ENCODE peak calls at places on chromosomes 7 and 10, in six cellular contexts. M, O, V, A, S and R are unnamed samples.

GRCh38 chr7:63012633-63013183 is 985.9 kb upstream of the ZNF722 start:
- DNase-seq in S (no peak), O (no peak), M (no peak), V (no peak), A (no peak), R (no peak)

GRCh38 chr7:93515144-93515543 is 59.4 kb downstream of the CALCR start:
- DNase-seq in S (no peak), A (no peak), V (peak), O (no peak), M (no peak), R (no peak)

GRCh38 chr10:122494833-122495232 is 33.5 kb downstream of the HTRA1 start:
- DNase-seq in O (no peak), A (no peak), S (no peak), V (peak), M (peak), R (no peak)

GRCh38 chr10:119270893-119271361 is 63.6 kb downstream of the GRK5 start:
- DNase-seq in M (peak), A (peak), O (no peak), S (no peak), V (no peak), R (no peak)

GRCh38 chr10:92923416-92923815 is 75.1 kb downstream of the EXOC6 start:
- DNase-seq in V (no peak), O (no peak), M (peak), S (no peak), A (no peak), R (no peak)

GRCh38 chr10:22821501-22821900 is 106.4 kb upstream of the ARMC3 start:
- DNase-seq in V (peak), S (no peak), M (peak), O (no peak), A (no peak), R (no peak)

GRCh38 chr7:10036693-10037092 is 937.0 kb upstream of the PHF14 start:
- DNase-seq in S (no peak), V (no peak), O (no peak), A (no peak), M (no peak), R (no peak)

GRCh38 chr10:107611101-107611500 is 446.6 kb upstream of the SORCS1 start:
- DNase-seq in M (no peak), O (no peak), A (no peak), S (no peak), V (no peak), R (no peak)

GRCh38 chr7:36985866-36986402 is 261.6 kb upstream of the AOAH start:
- DNase-seq in O (no peak), A (no peak), V (no peak), M (no peak), S (no peak), R (no peak)

GRCh38 chr10:71780722-71781121 is 7.4 kb upstream of the VSIR start:
- DNase-seq in M (no peak), S (no peak), V (no peak), A (no peak), O (no peak), R (no peak)
- H4K91ac ChIP-seq in M (no peak), S (no peak), V (no peak), A (no peak), O (no peak), R (no peak)

GRCh38 chr10:8332730-8333111 is 278.2 kb downstream of the GATA3 start:
- DNase-seq in M (no peak), O (no peak), A (no peak), V (no peak), S (no peak), R (no peak)
- H4K91ac ChIP-seq in M (no peak), O (no peak), A (no peak), V (no peak), S (no peak), R (no peak)

DNA sequence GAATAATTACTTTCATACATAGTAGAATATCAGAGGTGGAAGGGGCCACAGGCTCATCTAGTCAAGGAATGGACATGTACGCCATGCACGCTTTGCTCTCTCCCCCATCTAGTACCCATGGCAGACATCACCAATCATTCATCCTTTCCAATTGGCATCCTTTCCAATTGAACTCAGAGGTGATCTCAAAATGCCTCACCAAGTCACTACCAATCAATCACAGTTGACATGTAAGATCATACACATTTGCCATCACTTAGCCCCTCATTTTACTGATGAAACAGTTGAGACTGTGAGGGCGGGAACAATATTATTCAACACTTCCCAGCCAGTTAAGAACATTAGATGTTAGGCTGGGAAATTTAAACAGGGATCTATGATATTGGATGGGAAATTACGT is 308.4 kb downstream of the FGFR2 start:
- DNase-seq in O (no peak), A (no peak), M (no peak), V (no peak), S (no peak), R (no peak)
- H4K91ac ChIP-seq in O (no peak), A (no peak), M (no peak), V (no peak), S (peak), R (no peak)

DNA sequence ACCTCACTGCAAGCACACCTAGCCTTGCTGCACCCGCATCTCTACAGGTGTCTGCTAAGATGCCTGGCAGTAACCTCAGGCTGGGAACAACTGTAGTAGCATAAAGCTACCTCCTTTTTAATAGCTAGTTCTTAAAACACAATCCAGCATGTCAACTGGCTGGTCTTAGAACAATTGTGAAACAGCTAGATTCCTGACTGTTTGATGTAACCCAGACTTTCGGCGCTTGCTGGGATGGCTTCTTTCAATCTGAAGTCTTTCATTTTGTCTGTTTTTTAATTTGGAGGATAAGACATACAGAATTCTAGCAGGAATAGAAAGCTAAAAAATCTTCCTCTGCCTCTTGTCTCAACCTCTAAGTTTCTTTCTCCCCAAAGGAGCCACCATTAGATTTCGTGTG is 59.8 kb downstream of the GSDME start:
- DNase-seq in V (peak), M (no peak), A (no peak), S (no peak), O (no peak), R (no peak)
- H4K91ac ChIP-seq in V (no peak), M (no peak), A (no peak), S (no peak), O (no peak), R (no peak)

GRCh38 chr10:99760321-99760720 is 22.1 kb upstream of the ABCC2 start:
- DNase-seq in A (no peak), O (no peak), S (no peak), V (no peak), M (no peak), R (no peak)
- H4K91ac ChIP-seq in A (no peak), O (no peak), S (no peak), V (no peak), M (no peak), R (no peak)

DNA sequence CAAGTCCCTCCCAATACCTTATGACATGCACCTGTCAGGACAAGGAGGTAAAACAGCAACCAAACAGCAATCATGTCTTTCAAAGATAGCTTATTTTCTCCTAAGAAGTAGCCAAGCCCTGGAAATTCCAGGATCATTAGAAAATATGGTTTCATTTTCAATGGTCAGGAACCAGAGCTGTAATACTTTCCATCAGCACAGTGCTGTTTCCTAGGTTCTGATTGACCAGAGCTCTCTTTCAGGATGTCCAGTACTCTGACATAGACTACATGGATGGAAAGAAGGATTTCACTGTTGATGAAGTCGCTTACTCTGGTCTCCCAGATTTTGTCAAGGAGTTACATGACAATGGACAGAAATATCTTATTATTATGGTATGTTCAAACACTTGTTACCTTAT is 29.0 kb downstream of the MGAM2 start:
- DNase-seq in O (no peak), M (no peak), A (no peak), S (no peak), V (no peak), R (no peak)
- H4K91ac ChIP-seq in O (no peak), M (no peak), A (no peak), S (no peak), V (no peak), R (no peak)